ENCODE peak calls at places on chromosomes 2 and 18, in ten cellular contexts. One of them, this sample, is unnamed.

GRCh38 chr2:85106489-85107180 is 26.6 kb upstream of the TCF7L1 start:
- DNase-seq in mesendoderm: no peak
- DNase-seq in HCT116: no peak
- DNase-seq in IMR-90: peak; percentile 87
- DNase-seq in tibial nerve: no peak
- DNase-seq in stomach: no peak
- DNase-seq in upper lobe of right lung: no peak
- DNase-seq in neural progenitor cell: no peak
- DNase-seq in cardiac muscle cell: no peak
- DNase-seq in fibroblast of lung: peak; percentile 79
- DNase-seq in this sample: no peak

GRCh38 chr2:38381381-38382143 is 4.5 kb upstream of the ATL2 start:
- DNase-seq in neural progenitor cell: no peak
- DNase-seq in upper lobe of right lung: no peak
- DNase-seq in stomach: no peak
- DNase-seq in mesendoderm: no peak
- DNase-seq in HCT116: no peak
- DNase-seq in fibroblast of lung: no peak
- DNase-seq in tibial nerve: no peak
- DNase-seq in IMR-90: no peak
- DNase-seq in cardiac muscle cell: no peak
- DNase-seq in this sample: no peak

GRCh38 chr2:206212673-206213513 is 53.2 kb downstream of the EEF1B2 start:
- DNase-seq in stomach: no peak
- DNase-seq in HCT116: no peak
- DNase-seq in cardiac muscle cell: peak; percentile 15
- DNase-seq in tibial nerve: no peak
- DNase-seq in fibroblast of lung: peak; percentile 69
- DNase-seq in IMR-90: peak; percentile 17
- DNase-seq in neural progenitor cell: no peak
- DNase-seq in mesendoderm: peak; percentile 13
- DNase-seq in upper lobe of right lung: no peak
- DNase-seq in this sample: no peak

GRCh38 chr2:198857246-198857645 is 600.5 kb downstream of the SATB2 start:
- DNase-seq in stomach: no peak
- DNase-seq in HCT116: no peak
- DNase-seq in upper lobe of right lung: no peak
- DNase-seq in tibial nerve: no peak
- DNase-seq in neural progenitor cell: no peak
- DNase-seq in fibroblast of lung: no peak
- DNase-seq in mesendoderm: no peak
- DNase-seq in IMR-90: no peak
- DNase-seq in cardiac muscle cell: no peak
- DNase-seq in this sample: no peak

GRCh38 chr2:75568174-75568573 is 7.4 kb upstream of the EVA1A start:
- DNase-seq in HCT116: no peak
- DNase-seq in stomach: no peak
- DNase-seq in neural progenitor cell: no peak
- DNase-seq in IMR-90: no peak
- DNase-seq in fibroblast of lung: no peak
- DNase-seq in cardiac muscle cell: no peak
- DNase-seq in tibial nerve: no peak
- DNase-seq in upper lobe of right lung: no peak
- DNase-seq in mesendoderm: no peak
- DNase-seq in this sample: no peak

GRCh38 chr2:58448845-58449244 is 207.7 kb upstream of the FANCL start:
- DNase-seq in tibial nerve: no peak
- DNase-seq in IMR-90: no peak
- DNase-seq in stomach: no peak
- DNase-seq in cardiac muscle cell: no peak
- DNase-seq in mesendoderm: no peak
- DNase-seq in upper lobe of right lung: no peak
- DNase-seq in neural progenitor cell: no peak
- DNase-seq in HCT116: no peak
- DNase-seq in fibroblast of lung: no peak
- DNase-seq in this sample: no peak

GRCh38 chr2:96233880-96234316 is 25.3 kb upstream of the STARD7 start:
- DNase-seq in fibroblast of lung: no peak
- DNase-seq in upper lobe of right lung: no peak
- DNase-seq in tibial nerve: no peak
- DNase-seq in HCT116: no peak
- DNase-seq in cardiac muscle cell: no peak
- DNase-seq in stomach: no peak
- DNase-seq in mesendoderm: no peak
- DNase-seq in IMR-90: no peak
- DNase-seq in neural progenitor cell: no peak
- DNase-seq in this sample: no peak

GRCh38 chr2:101356486-101356885 is 30.8 kb downstream of the CREG2 start:
- DNase-seq in mesendoderm: no peak
- DNase-seq in fibroblast of lung: peak; percentile 41
- DNase-seq in IMR-90: peak; percentile 39
- DNase-seq in cardiac muscle cell: no peak
- DNase-seq in HCT116: no peak
- DNase-seq in upper lobe of right lung: no peak
- DNase-seq in tibial nerve: no peak
- DNase-seq in stomach: no peak
- DNase-seq in neural progenitor cell: no peak
- DNase-seq in this sample: no peak

GRCh38 chr2:37232131-37232933 is 874 bp downstream of the NDUFAF7 start:
- DNase-seq in HCT116: no peak
- DNase-seq in upper lobe of right lung: peak; percentile 63
- DNase-seq in stomach: no peak
- DNase-seq in IMR-90: peak; percentile 27
- DNase-seq in cardiac muscle cell: no peak
- DNase-seq in neural progenitor cell: peak; percentile 25
- DNase-seq in tibial nerve: no peak
- DNase-seq in fibroblast of lung: peak; percentile 8
- DNase-seq in mesendoderm: peak; percentile 26
- DNase-seq in this sample: peak; percentile 44
- H3K4me1 ChIP-seq in HCT116: peaks cover 14% of the 10 kb centered on the region
- H3K4me1 ChIP-seq in upper lobe of right lung: peaks cover 25% of the 10 kb centered on the region
- H3K4me1 ChIP-seq in stomach: peaks cover 23% of the 10 kb centered on the region
- H3K4me1 ChIP-seq in IMR-90: peaks cover 6% of the 10 kb centered on the region
- H3K4me1 ChIP-seq in cardiac muscle cell: peaks cover 5% of the 10 kb centered on the region
- H3K4me1 ChIP-seq in neural progenitor cell: peaks cover 12% of the 10 kb centered on the region
- H3K4me1 ChIP-seq in tibial nerve: peaks cover 25% of the 10 kb centered on the region
- H3K4me1 ChIP-seq in fibroblast of lung: peaks cover 8% of the 10 kb centered on the region
- H3K4me1 ChIP-seq in mesendoderm: peaks cover 8% of the 10 kb centered on the region
- H3K4me1 ChIP-seq in this sample: peaks cover 25% of the 10 kb centered on the region

DNA sequence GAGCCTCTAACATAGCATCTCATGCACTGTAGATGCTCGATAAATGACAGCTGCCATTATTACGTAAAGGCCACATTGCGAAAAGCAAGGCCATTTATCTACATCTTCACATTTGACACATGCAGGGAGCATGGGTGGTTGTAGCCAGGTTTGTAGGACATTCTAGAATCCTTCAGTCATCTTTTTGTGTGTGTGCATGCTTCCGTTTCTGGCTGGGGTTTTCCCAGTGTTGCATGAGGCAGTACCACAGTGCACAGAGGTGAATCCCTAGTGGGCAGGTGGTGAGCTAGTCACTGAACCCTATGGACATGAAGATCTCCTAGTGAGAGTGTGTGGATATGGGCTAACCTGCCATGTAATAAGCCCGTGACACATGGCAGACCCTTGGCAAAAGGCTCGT is 151.8 kb upstream of the SLC14A2 start:
- DNase-seq in upper lobe of right lung: no peak
- DNase-seq in mesendoderm: no peak
- DNase-seq in tibial nerve: no peak
- DNase-seq in HCT116: no peak
- DNase-seq in fibroblast of lung: no peak
- DNase-seq in stomach: no peak
- DNase-seq in cardiac muscle cell: no peak
- DNase-seq in neural progenitor cell: no peak
- DNase-seq in IMR-90: no peak
- DNase-seq in this sample: no peak
- H3K27me3 ChIP-seq in upper lobe of right lung: no peaks in the 10 kb centered on the region
- H3K27me3 ChIP-seq in mesendoderm: no peaks in the 10 kb centered on the region
- H3K27me3 ChIP-seq in tibial nerve: no peaks in the 10 kb centered on the region
- H3K27me3 ChIP-seq in HCT116: no peaks in the 10 kb centered on the region
- H3K27me3 ChIP-seq in fibroblast of lung: peaks cover 4% of the 10 kb centered on the region
- H3K27me3 ChIP-seq in stomach: no peaks in the 10 kb centered on the region
- H3K27me3 ChIP-seq in cardiac muscle cell: no peaks in the 10 kb centered on the region
- H3K27me3 ChIP-seq in neural progenitor cell: no peaks in the 10 kb centered on the region
- H3K27me3 ChIP-seq in IMR-90: peaks cover 1% of the 10 kb centered on the region
- H3K27me3 ChIP-seq in this sample: no peaks in the 10 kb centered on the region

GRCh38 chr18:77089796-77090285 is 42.7 kb downstream of the MBP start:
- DNase-seq in mesendoderm: no peak
- DNase-seq in stomach: no peak
- DNase-seq in neural progenitor cell: no peak
- DNase-seq in cardiac muscle cell: no peak
- DNase-seq in upper lobe of right lung: no peak
- DNase-seq in fibroblast of lung: no peak
- DNase-seq in IMR-90: no peak
- DNase-seq in tibial nerve: no peak
- DNase-seq in HCT116: no peak
- DNase-seq in this sample: no peak

GRCh38 chr18:77088977-77089795 is 43.4 kb downstream of the MBP start:
- DNase-seq in mesendoderm: peak; percentile 98
- DNase-seq in upper lobe of right lung: peak; percentile 81
- DNase-seq in IMR-90: no peak
- DNase-seq in fibroblast of lung: no peak
- DNase-seq in neural progenitor cell: no peak
- DNase-seq in cardiac muscle cell: no peak
- DNase-seq in stomach: peak; percentile 57
- DNase-seq in HCT116: peak; percentile 81
- DNase-seq in tibial nerve: no peak
- DNase-seq in this sample: peak; percentile 71

GRCh38 chr18:77086034-77086433 is 46.5 kb downstream of the MBP start:
- DNase-seq in fibroblast of lung: peak; percentile 82
- DNase-seq in mesendoderm: no peak
- DNase-seq in IMR-90: peak; percentile 81
- DNase-seq in neural progenitor cell: no peak
- DNase-seq in upper lobe of right lung: no peak
- DNase-seq in stomach: no peak
- DNase-seq in HCT116: no peak
- DNase-seq in cardiac muscle cell: no peak
- DNase-seq in tibial nerve: no peak
- DNase-seq in this sample: no peak

GRCh38 chr18:77086656-77087390 is 45.8 kb downstream of the MBP start:
- DNase-seq in IMR-90: no peak
- DNase-seq in tibial nerve: no peak
- DNase-seq in upper lobe of right lung: no peak
- DNase-seq in mesendoderm: no peak
- DNase-seq in fibroblast of lung: peak; percentile 42
- DNase-seq in neural progenitor cell: peak; percentile 51
- DNase-seq in cardiac muscle cell: no peak
- DNase-seq in stomach: no peak
- DNase-seq in HCT116: no peak
- DNase-seq in this sample: no peak

DNA sequence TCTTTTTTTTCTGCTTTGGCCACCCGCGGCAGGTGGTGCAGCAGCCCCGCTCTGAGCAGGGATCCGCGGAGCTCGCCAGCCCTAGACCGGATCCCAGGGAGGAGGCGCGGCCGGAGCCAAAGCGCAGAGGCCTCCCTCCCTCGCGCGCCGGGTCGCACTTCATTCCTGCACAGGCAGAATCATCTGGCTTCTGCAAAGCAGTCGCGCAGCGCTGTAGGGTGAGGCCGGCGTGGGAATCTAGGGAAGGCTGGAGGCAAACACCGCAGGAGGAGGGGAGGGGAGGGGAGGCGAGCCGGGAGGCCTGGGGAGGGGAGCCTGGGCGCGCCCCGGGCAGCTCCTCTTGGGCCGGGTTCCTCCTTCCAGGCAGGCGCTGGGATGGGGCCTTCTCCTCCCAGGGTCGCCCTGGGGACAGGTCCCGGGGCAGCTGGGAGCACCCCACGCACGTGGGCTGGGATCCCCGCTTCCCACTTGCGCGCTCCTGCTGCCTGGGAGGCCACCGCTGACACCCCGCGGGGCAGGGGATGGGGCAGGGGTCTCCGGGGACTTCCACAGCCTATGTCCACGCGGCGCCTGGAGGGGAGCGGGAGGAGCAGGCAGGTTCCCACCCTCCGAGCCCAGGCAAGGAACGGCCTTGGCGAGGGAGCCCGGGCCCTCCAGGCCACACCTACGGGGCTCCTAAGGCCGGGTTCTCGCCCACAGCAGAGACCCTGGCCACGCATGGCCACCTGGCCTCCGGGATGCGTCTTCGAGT is 45.0 kb downstream of the MBP start:
- DNase-seq in IMR-90: no peak
- DNase-seq in mesendoderm: peak; percentile 69
- DNase-seq in neural progenitor cell: peak; percentile 73
- DNase-seq in cardiac muscle cell: peak; percentile 68
- DNase-seq in HCT116: no peak
- DNase-seq in fibroblast of lung: peak; percentile 63
- DNase-seq in upper lobe of right lung: peak; percentile 83
- DNase-seq in tibial nerve: no peak
- DNase-seq in stomach: peak; percentile 55
- DNase-seq in this sample: peak; percentile 71
- H3K4me1 ChIP-seq in IMR-90: peaks cover 8% of the 10 kb centered on the region
- H3K4me1 ChIP-seq in mesendoderm: peaks cover 4% of the 10 kb centered on the region
- H3K4me1 ChIP-seq in neural progenitor cell: peaks cover 17% of the 10 kb centered on the region
- H3K4me1 ChIP-seq in cardiac muscle cell: no peaks in the 10 kb centered on the region
- H3K4me1 ChIP-seq in HCT116: peaks cover 44% of the 10 kb centered on the region
- H3K4me1 ChIP-seq in fibroblast of lung: peaks cover 9% of the 10 kb centered on the region
- H3K4me1 ChIP-seq in upper lobe of right lung: peaks cover 38% of the 10 kb centered on the region
- H3K4me1 ChIP-seq in tibial nerve: peaks cover 25% of the 10 kb centered on the region
- H3K4me1 ChIP-seq in stomach: peaks cover 26% of the 10 kb centered on the region
- H3K4me1 ChIP-seq in this sample: peaks cover 71% of the 10 kb centered on the region

GRCh38 chr2:70904371-70905216 is 31.1 kb upstream of the ATP6V1B1 start:
- DNase-seq in IMR-90: no peak
- DNase-seq in neural progenitor cell: peak; percentile 81
- DNase-seq in upper lobe of right lung: no peak
- DNase-seq in mesendoderm: peak; percentile 46
- DNase-seq in tibial nerve: no peak
- DNase-seq in HCT116: no peak
- DNase-seq in fibroblast of lung: no peak
- DNase-seq in cardiac muscle cell: no peak
- DNase-seq in stomach: no peak
- DNase-seq in this sample: no peak

GRCh38 chr2:70906439-70907018 is 29.2 kb upstream of the ATP6V1B1 start:
- DNase-seq in neural progenitor cell: peak; percentile 37
- DNase-seq in mesendoderm: no peak
- DNase-seq in upper lobe of right lung: no peak
- DNase-seq in fibroblast of lung: no peak
- DNase-seq in IMR-90: no peak
- DNase-seq in cardiac muscle cell: no peak
- DNase-seq in HCT116: no peak
- DNase-seq in stomach: peak; percentile 4
- DNase-seq in tibial nerve: no peak
- DNase-seq in this sample: no peak

GRCh38 chr2:70906022-70906421 is 29.7 kb upstream of the ATP6V1B1 start:
- DNase-seq in cardiac muscle cell: no peak
- DNase-seq in tibial nerve: no peak
- DNase-seq in upper lobe of right lung: no peak
- DNase-seq in stomach: peak; percentile 14
- DNase-seq in IMR-90: no peak
- DNase-seq in fibroblast of lung: no peak
- DNase-seq in HCT116: no peak
- DNase-seq in mesendoderm: no peak
- DNase-seq in neural progenitor cell: no peak
- DNase-seq in this sample: no peak

GRCh38 chr2:70905443-70905842 is 30.3 kb upstream of the ATP6V1B1 start:
- DNase-seq in IMR-90: no peak
- DNase-seq in tibial nerve: no peak
- DNase-seq in mesendoderm: no peak
- DNase-seq in neural progenitor cell: no peak
- DNase-seq in fibroblast of lung: no peak
- DNase-seq in cardiac muscle cell: no peak
- DNase-seq in stomach: no peak
- DNase-seq in upper lobe of right lung: no peak
- DNase-seq in HCT116: no peak
- DNase-seq in this sample: no peak

GRCh38 chr2:70907130-70907756 is 28.5 kb upstream of the ATP6V1B1 start:
- DNase-seq in mesendoderm: peak; percentile 65
- DNase-seq in cardiac muscle cell: peak; percentile 64
- DNase-seq in IMR-90: no peak
- DNase-seq in stomach: peak; percentile 24
- DNase-seq in upper lobe of right lung: no peak
- DNase-seq in fibroblast of lung: peak; percentile 45
- DNase-seq in HCT116: no peak
- DNase-seq in tibial nerve: no peak
- DNase-seq in neural progenitor cell: peak; percentile 72
- DNase-seq in this sample: no peak
- H3K27me3 ChIP-seq in mesendoderm: peaks cover 63% of the 10 kb centered on the region
- H3K27me3 ChIP-seq in cardiac muscle cell: peaks cover 100% of the 10 kb centered on the region
- H3K27me3 ChIP-seq in IMR-90: peaks cover 8% of the 10 kb centered on the region
- H3K27me3 ChIP-seq in stomach: peaks cover 100% of the 10 kb centered on the region
- H3K27me3 ChIP-seq in upper lobe of right lung: peaks cover 86% of the 10 kb centered on the region
- H3K27me3 ChIP-seq in fibroblast of lung: no peaks in the 10 kb centered on the region
- H3K27me3 ChIP-seq in HCT116: no peaks in the 10 kb centered on the region
- H3K27me3 ChIP-seq in tibial nerve: peaks cover 97% of the 10 kb centered on the region
- H3K27me3 ChIP-seq in neural progenitor cell: peaks cover 100% of the 10 kb centered on the region
- H3K27me3 ChIP-seq in this sample: peaks cover 94% of the 10 kb centered on the region

This sample was measured in lower lobe of right lung.